ENCODE peak calls at places on chromosomes 2 and 18, in eight cellular contexts. Y is right cardiac atrium, K is AG08395, I is EL, Q is epithelial cell of esophagus, L is HT-29, A is heart right ventricle, R is HTR-8/SVneo. U is an unnamed sample.

GRCh38 chr2:3503046-3503445 is 16.3 kb downstream of the ADI1 start:
- DNase-seq in Y (no peak), K (no peak), I (no peak), Q (no peak), L (no peak), A (no peak), R (no peak), U (no peak)

GRCh38 chr18:79516441-79516931 is 120.8 kb downstream of the NFATC1 start:
- DNase-seq in Y (peak; percentile 20), K (no peak), I (no peak), Q (no peak), L (no peak), A (no peak), R (no peak), U (no peak)

GRCh38 chr2:236250909-236251579 is 13.2 kb downstream of the ASB18 start:
- DNase-seq in Y (peak; percentile 67), K (no peak), I (no peak), Q (no peak), L (no peak), A (peak; percentile 25), R (no peak), U (no peak)

GRCh38 chr18:57029761-57030160 is 117.1 kb upstream of the BOD1L2 start:
- DNase-seq in Y (no peak), K (no peak), I (no peak), Q (peak; percentile 30), L (no peak), A (no peak), R (no peak), U (no peak)

GRCh38 chr2:241796610-241797138 is 12.3 kb upstream of the NEU4 start:
- DNase-seq in Y (no peak), K (no peak), I (no peak), Q (no peak), L (no peak), A (no peak), R (no peak), U (peak; percentile 64)

GRCh38 chr18:75031717-75032317 is 177.1 kb downstream of the PTGR3 start:
- DNase-seq in Y (no peak), K (no peak), I (no peak), Q (no peak), L (no peak), A (no peak), R (no peak), U (no peak)

GRCh38 chr2:134979203-134979602 is 60.6 kb downstream of the CCNT2 start:
- DNase-seq in Y (no peak), K (no peak), I (no peak), Q (no peak), L (no peak), A (no peak), R (no peak), U (no peak)

GRCh38 chr2:152560163-152560562 is 157.1 kb downstream of the PRPF40A start:
- DNase-seq in Y (no peak), K (no peak), I (peak; percentile 72), Q (no peak), L (no peak), A (no peak), R (no peak), U (no peak)

GRCh38 chr2:237670641-237671040 is 43.3 kb downstream of the LRRFIP1 start:
- DNase-seq in Y (peak; percentile 74), K (no peak), I (no peak), Q (no peak), L (no peak), A (no peak), R (no peak), U (no peak)

GRCh38 chr2:197273485-197273884 is 37.1 kb downstream of the ANKRD44 start:
- DNase-seq in Y (peak; percentile 67), K (no peak), I (no peak), Q (no peak), L (no peak), A (peak; percentile 23), R (no peak), U (peak; percentile 82)

GRCh38 chr2:19776941-19777514 is 124.8 kb downstream of the TTC32 start:
- DNase-seq in Y (peak; percentile 50), K (no peak), I (no peak), Q (no peak), L (no peak), A (no peak), R (no peak), U (peak; percentile 83)

GRCh38 chr2:53964987-53965687 is 5.7 kb downstream of the PSME4 start:
- DNase-seq in Y (no peak), K (no peak), I (no peak), Q (no peak), L (no peak), A (no peak), R (no peak), U (no peak)

GRCh38 chr2:36338827-36339145 is 16.8 kb upstream of the CRIM1 start:
- DNase-seq in Y (no peak), K (peak; percentile 62), I (peak; percentile 90), Q (peak; percentile 32), L (no peak), A (no peak), R (peak; percentile 73), U (no peak)

GRCh38 chr18:43572165-43572564 is 294.9 kb upstream of the SYT4 start:
- DNase-seq in Y (no peak), K (no peak), I (no peak), Q (no peak), L (no peak), A (no peak), R (no peak), U (no peak)

GRCh38 chr18:75581336-75582121 is 154.0 kb upstream of the SMIM21 start:
- DNase-seq in Y (no peak), K (peak; percentile 38), I (no peak), Q (no peak), L (no peak), A (no peak), R (no peak), U (no peak)

GRCh38 chr18:45102863-45103262 is 422.2 kb downstream of the SETBP1 start:
- DNase-seq in Y (no peak), K (no peak), I (no peak), Q (no peak), L (no peak), A (no peak), R (no peak), U (no peak)

GRCh38 chr2:105426626-105427292 is 27.9 kb upstream of the FHL2 start:
- DNase-seq in Y (no peak), K (no peak), I (no peak), Q (no peak), L (no peak), A (no peak), R (no peak), U (no peak)

GRCh38 chr18:52334896-52335295 is 5.1 kb upstream of the DCC start:
- DNase-seq in Y (no peak), K (peak; percentile 47), I (no peak), Q (peak; percentile 49), L (no peak), A (no peak), R (no peak), U (no peak)

GRCh38 chr2:14516844-14517243 is 115.7 kb upstream of the LRATD1 start:
- DNase-seq in Y (no peak), K (peak; percentile 77), I (peak; percentile 94), Q (peak; percentile 91), L (no peak), A (no peak), R (peak; percentile 37), U (no peak)

GRCh38 chr2:174158003-174158402 is 90.3 kb downstream of the OLA1 start:
- DNase-seq in Y (no peak), K (peak; percentile 60), I (peak; percentile 39), Q (peak; percentile 63), L (peak; percentile 74), A (no peak), R (peak; percentile 54), U (no peak)

GRCh38 chr2:41707790-41708451 is 339.9 kb upstream of the PKDCC start:
- DNase-seq in Y (no peak), K (no peak), I (no peak), Q (no peak), L (no peak), A (no peak), R (no peak), U (no peak)

GRCh38 chr2:101223814-101224231 is 28.9 kb upstream of the CNOT11 start:
- DNase-seq in Y (no peak), K (peak; percentile 87), I (peak; percentile 30), Q (no peak), L (no peak), A (no peak), R (no peak), U (no peak)

GRCh38 chr2:130372055-130372832 is 16.4 kb downstream of the PTPN18 start:
- DNase-seq in Y (peak; percentile 98), K (peak; percentile 95), I (peak; percentile 86), Q (peak; percentile 77), L (peak; percentile 90), A (peak; percentile 95), R (peak; percentile 88), U (peak; percentile 94)

GRCh38 chr2:221034973-221035372 is 537.1 kb downstream of the EPHA4 start:
- DNase-seq in Y (no peak), K (no peak), I (no peak), Q (no peak), L (no peak), A (no peak), R (no peak), U (no peak)

GRCh38 chr2:239108459-239108858 is 260.6 kb downstream of the TWIST2 start:
- DNase-seq in Y (no peak), K (no peak), I (no peak), Q (no peak), L (no peak), A (no peak), R (no peak), U (no peak)

GRCh38 chr2:88903744-88904353 is 212.4 kb downstream of the RPIA start:
- DNase-seq in Y (peak; percentile 34), K (peak; percentile 44), I (peak; percentile 21), Q (peak; percentile 51), L (peak; percentile 64), A (no peak), R (no peak), U (no peak)

GRCh38 chr2:155599834-155600233 is 732.7 kb downstream of the NR4A2 start:
- DNase-seq in Y (no peak), K (no peak), I (no peak), Q (no peak), L (no peak), A (no peak), R (no peak), U (no peak)

U was measured in pancreas.